ENCODE peak calls at places on chromosomes 2 and 18, in five cellular contexts. D, M, T, G and F are unnamed samples.
A peak's percentile ranks its signal among the peaks of the same experiment; 100 is the strongest.

GRCh38 chr2:128261245-128262128 is 57.2 kb downstream of the HS6ST1 start:
- DNase-seq in D (no peak), M (peak; percentile 42), T (no peak), G (no peak), F (no peak)

GRCh38 chr2:230203110-230203676 is 16.6 kb downstream of the SP110 start:
- DNase-seq in D (no peak), M (no peak), T (no peak), G (no peak), F (no peak)

GRCh38 chr2:5854797-5855196 is 162.6 kb downstream of the SOX11 start:
- DNase-seq in D (no peak), M (no peak), T (no peak), G (no peak), F (no peak)

GRCh38 chr2:73987109-73987947 is 2.6 kb downstream of the TET3 start:
- DNase-seq in D (no peak), M (no peak), T (peak; percentile 64), G (no peak), F (no peak)

GRCh38 chr18:10900435-10900834 is 248.9 kb downstream of the PIEZO2 start:
- DNase-seq in D (no peak), M (no peak), T (no peak), G (no peak), F (no peak)

GRCh38 chr2:61340242-61340641 is 130.6 kb downstream of the USP34 start:
- DNase-seq in D (no peak), M (no peak), T (peak; percentile 63), G (no peak), F (no peak)

GRCh38 chr2:170885130-170885791 is 43.8 kb upstream of the GORASP2 start:
- DNase-seq in D (no peak), M (no peak), T (no peak), G (no peak), F (no peak)

GRCh38 chr2:8086796-8087479 is 594.9 kb upstream of the ID2 start:
- DNase-seq in D (no peak), M (peak; percentile 55), T (peak; percentile 75), G (no peak), F (no peak)

GRCh38 chr18:55920063-55920462 is 332.1 kb upstream of the TCF4 start:
- DNase-seq in D (no peak), M (no peak), T (no peak), G (no peak), F (no peak)